ENCODE peak calls at places on chromosome 13, in four cellular contexts. U is OCI-LY7, P is NCI-H1930, G is iPS-NIHi11. K is an unnamed sample.

GRCh38 chr13:75704194-75704941 is 68.2 kb downstream of the LMO7 start:
- DNase-seq in P (no peak), U (no peak), G (no peak), K (peak; percentile 96)

GRCh38 chr13:77874406-77874805 is 44.2 kb downstream of the EDNRB start:
- DNase-seq in G (no peak), U (no peak), P (no peak), K (peak; percentile 25)

GRCh38 chr13:65456150-65456912 is 1773.8 kb downstream of the PCDH9 start:
- DNase-seq in P (peak; percentile 44), U (no peak), G (no peak), K (no peak)

GRCh38 chr13:67238277-67238859 is 8.2 kb upstream of the PCDH9 start:
- DNase-seq in G (no peak), P (no peak), U (peak; percentile 60), K (no peak)

GRCh38 chr13:66887088-66887487 is 343.0 kb downstream of the PCDH9 start:
- DNase-seq in P (no peak), U (peak; percentile 89), G (no peak), K (peak; percentile 78)

GRCh38 chr13:90414691-90415596 is 932.5 kb upstream of the MIR17HG start:
- DNase-seq in U (no peak), P (no peak), G (peak; percentile 54), K (peak; percentile 80)

GRCh38 chr13:96781141-96781540 is 213.1 kb downstream of the OXGR1 start:
- DNase-seq in G (no peak), P (no peak), U (no peak), K (no peak)

GRCh38 chr13:42728507-42729180 is 52.7 kb upstream of the FAM216B start:
- DNase-seq in G (no peak), U (no peak), P (no peak), K (no peak)

GRCh38 chr13:31918707-31919106 is 112.9 kb upstream of the FRY start:
- DNase-seq in P (no peak), U (no peak), G (no peak), K (no peak)

GRCh38 chr13:20150561-20150960 is 10.3 kb downstream of the GJA3 start:
- DNase-seq in U (no peak), G (no peak), P (no peak), K (no peak)

GRCh38 chr13:40565282-40566148 is 100.9 kb downstream of the FOXO1 start:
- DNase-seq in U (no peak), G (no peak), P (no peak), K (no peak)